ENCODE peak calls at places on chromosome 22, in five cellular contexts. One of them, this sample, is unnamed.

GRCh38 chr22:22687638-22688500 is 43.5 kb downstream of the GGTLC2 start:
- DNase-seq in KBM-7: peak
- DNase-seq in D341Med: peak
- DNase-seq in EL: peak
- DNase-seq in activated T-cell treated with anti-CD3 and anti-CD28 coated beads for 48 hours: no peak
- DNase-seq in this sample: peak

GRCh38 chr22:47804281-47804680 is 1041.8 kb downstream of the TBC1D22A start:
- DNase-seq in KBM-7: no peak
- DNase-seq in D341Med: no peak
- DNase-seq in activated T-cell treated with anti-CD3 and anti-CD28 coated beads for 48 hours: no peak
- DNase-seq in EL: no peak
- DNase-seq in this sample: no peak

GRCh38 chr22:19361501-19362103 is 69.9 kb downstream of the HIRA start:
- DNase-seq in activated T-cell treated with anti-CD3 and anti-CD28 coated beads for 48 hours: no peak
- DNase-seq in EL: no peak
- DNase-seq in KBM-7: peak
- DNase-seq in D341Med: peak
- DNase-seq in this sample: no peak

GRCh38 chr22:20514658-20515406 is 7.4 kb downstream of the MED15 start:
- DNase-seq in KBM-7: no peak
- DNase-seq in D341Med: no peak
- DNase-seq in activated T-cell treated with anti-CD3 and anti-CD28 coated beads for 48 hours: no peak
- DNase-seq in EL: peak
- DNase-seq in this sample: no peak

GRCh38 chr22:40491990-40492631 is 121.7 kb downstream of the SGSM3 start:
- DNase-seq in D341Med: no peak
- DNase-seq in KBM-7: peak
- DNase-seq in activated T-cell treated with anti-CD3 and anti-CD28 coated beads for 48 hours: no peak
- DNase-seq in EL: no peak
- DNase-seq in this sample: no peak

GRCh38 chr22:45551310-45552016 is 48.8 kb downstream of the FBLN1 start:
- DNase-seq in D341Med: no peak
- DNase-seq in KBM-7: no peak
- DNase-seq in activated T-cell treated with anti-CD3 and anti-CD28 coated beads for 48 hours: no peak
- DNase-seq in EL: no peak
- DNase-seq in this sample: no peak

GRCh38 chr22:32827061-32827602 is 25.6 kb downstream of the TIMP3 start:
- DNase-seq in D341Med: no peak
- DNase-seq in EL: no peak
- DNase-seq in KBM-7: no peak
- DNase-seq in activated T-cell treated with anti-CD3 and anti-CD28 coated beads for 48 hours: no peak
- DNase-seq in this sample: no peak

GRCh38 chr22:30400159-30400558 is 3.3 kb downstream of the SEC14L2 start:
- DNase-seq in D341Med: no peak
- DNase-seq in EL: no peak
- DNase-seq in activated T-cell treated with anti-CD3 and anti-CD28 coated beads for 48 hours: no peak
- DNase-seq in KBM-7: no peak
- DNase-seq in this sample: no peak

GRCh38 chr22:28728621-28729313 is 12.9 kb downstream of the CHEK2 start:
- DNase-seq in D341Med: no peak
- DNase-seq in KBM-7: no peak
- DNase-seq in activated T-cell treated with anti-CD3 and anti-CD28 coated beads for 48 hours: no peak
- DNase-seq in EL: no peak
- DNase-seq in this sample: no peak

This sample was measured in NCI-H82.